ENCODE peak calls at places on chromosomes 11 and 22, in five cellular contexts. O, B, A, Y and F are unnamed samples.

GRCh38 chr11:69588270-69588669 is 52.7 kb upstream of the CCND1 start:
- DNase-seq in O (no peak), B (no peak), A (no peak), Y (no peak), F (no peak)

GRCh38 chr22:26576026-26576680 is 13.8 kb downstream of the TPST2 start:
- DNase-seq in O (no peak), B (no peak), A (no peak), Y (no peak), F (no peak)

GRCh38 chr11:4076774-4077173 is 17.8 kb upstream of the RRM1 start:
- DNase-seq in O (no peak), B (no peak), A (no peak), Y (no peak), F (no peak)

GRCh38 chr11:6455070-6455469 is 14.3 kb upstream of the HPX start:
- DNase-seq in O (no peak), B (no peak), A (no peak), Y (no peak), F (no peak)

GRCh38 chr22:37639771-37640590 is 512 bp downstream of the SH3BP1 start:
- DNase-seq in O (no peak), B (no peak), A (peak), Y (no peak), F (no peak)

GRCh38 chr11:46363455-46363920 is 16.2 kb downstream of the DGKZ start:
- DNase-seq in O (no peak), B (no peak), A (no peak), Y (peak), F (no peak)

GRCh38 chr11:111006207-111006606 is 239.3 kb upstream of the POU2AF2 start:
- DNase-seq in O (no peak), B (no peak), A (no peak), Y (no peak), F (no peak)

GRCh38 chr11:64264371-64264852 is 13.1 kb downstream of the PLCB3 start:
- DNase-seq in O (no peak), B (no peak), A (no peak), Y (no peak), F (no peak)

GRCh38 chr11:21278840-21279239 is 609.5 kb downstream of the NELL1 start:
- DNase-seq in O (no peak), B (no peak), A (no peak), Y (no peak), F (no peak)

GRCh38 chr11:68314203-68314885 is 2.0 kb downstream of the LRP5 start:
- DNase-seq in O (no peak), B (no peak), A (no peak), Y (no peak), F (no peak)

GRCh38 chr11:67642490-67643120 is 3.0 kb upstream of the TBX10 start:
- DNase-seq in O (no peak), B (no peak), A (no peak), Y (no peak), F (no peak)

GRCh38 chr11:100785148-100785983 is 98.3 kb downstream of the ARHGAP42 start:
- DNase-seq in O (no peak), B (no peak), A (no peak), Y (no peak), F (no peak)

GRCh38 chr22:27697888-27698287 is 103.7 kb downstream of the MN1 start:
- DNase-seq in O (no peak), B (no peak), A (no peak), Y (peak), F (no peak)

GRCh38 chr11:104154296-104154695 is 9.7 kb downstream of the PDGFD start:
- DNase-seq in O (no peak), B (no peak), A (no peak), Y (no peak), F (no peak)

GRCh38 chr11:126602349-126602940 is 247.0 kb downstream of the ST3GAL4 start:
- DNase-seq in O (no peak), B (no peak), A (no peak), Y (no peak), F (no peak)

GRCh38 chr11:112174789-112175595 is at the start of gene BCO2:
- DNase-seq in O (peak), B (peak), A (peak), Y (peak), F (no peak)

GRCh38 chr11:103773059-103773458 is 263.4 kb upstream of the DDI1 start:
- DNase-seq in O (no peak), B (no peak), A (no peak), Y (no peak), F (no peak)

GRCh38 chr11:100930185-100930778 is 199.3 kb downstream of the PGR start:
- DNase-seq in O (no peak), B (no peak), A (peak), Y (no peak), F (peak)

GRCh38 chr22:36911887-36912661 is 1.4 kb upstream of the CSF2RB start:
- DNase-seq in O (no peak), B (no peak), A (no peak), Y (no peak), F (no peak)

GRCh38 chr11:93983542-93984204 is 37.5 kb upstream of the HEPHL1 start:
- DNase-seq in O (no peak), B (no peak), A (no peak), Y (no peak), F (no peak)

GRCh38 chr11:73350908-73351636 is 25.1 kb upstream of the RELT start:
- DNase-seq in O (peak), B (peak), A (peak), Y (no peak), F (peak)

GRCh38 chr11:82895437-82896091 is 4.7 kb downstream of the PRCP start:
- DNase-seq in O (no peak), B (no peak), A (peak), Y (no peak), F (no peak)

GRCh38 chr22:24592846-24593809 is at the start of gene LRRC75B:
- DNase-seq in O (peak), B (peak), A (peak), Y (peak), F (peak)

GRCh38 chr11:120386774-120387371 is 50.7 kb downstream of the ARHGEF12 start:
- DNase-seq in O (no peak), B (no peak), A (no peak), Y (no peak), F (no peak)

GRCh38 chr11:5233268-5233667 is 1.0 kb downstream of the HBD start:
- DNase-seq in O (no peak), B (no peak), A (no peak), Y (no peak), F (no peak)

GRCh38 chr11:69601346-69601975 is 39.5 kb upstream of the CCND1 start:
- DNase-seq in O (no peak), B (no peak), A (no peak), Y (no peak), F (no peak)

GRCh38 chr11:120030411-120030810 is 107.5 kb downstream of the TRIM29 start:
- DNase-seq in O (no peak), B (no peak), A (no peak), Y (no peak), F (no peak)

GRCh38 chr11:94948070-94948617 is 25.2 kb downstream of the CWC15 start:
- DNase-seq in O (no peak), B (no peak), A (no peak), Y (no peak), F (no peak)

GRCh38 chr11:118619444-118620205 is 12.2 kb downstream of the PHLDB1 start:
- DNase-seq in O (peak), B (no peak), A (no peak), Y (peak), F (no peak)

DNA sequence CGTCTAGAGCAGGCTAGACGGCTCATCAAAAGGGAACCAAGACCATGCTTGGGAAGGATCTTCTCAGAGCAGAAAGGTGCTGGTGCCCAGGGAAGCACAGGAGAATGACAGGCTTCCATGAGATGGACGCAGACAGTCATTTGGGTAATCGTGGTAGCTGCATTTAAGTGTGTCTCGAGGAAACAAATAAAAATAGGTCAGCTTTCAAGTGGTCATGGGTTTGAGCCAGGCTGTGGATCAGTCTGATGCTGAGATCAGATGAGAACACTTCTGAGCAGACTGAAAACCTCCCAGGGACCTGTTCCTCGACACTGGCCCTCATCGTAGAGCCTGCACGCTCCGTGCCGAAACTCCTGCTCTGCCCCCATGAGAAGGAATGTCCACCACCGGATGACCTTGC is 4.7 kb downstream of the CARS1 start:
- DNase-seq in O (no peak), B (no peak), A (no peak), Y (no peak), F (no peak)
- TF ChIP-seq CTCF in O (no peak), B (no peak), A (no peak), Y (no peak), F (no peak)

GRCh38 chr11:134500621-134501020 is 88.6 kb upstream of the B3GAT1 start:
- DNase-seq in O (no peak), B (no peak), A (no peak), Y (no peak), F (no peak)
- TF ChIP-seq CTCF in O (no peak), B (no peak), A (no peak), Y (no peak), F (no peak)

GRCh38 chr11:70790671-70791300 is 392.5 kb downstream of the CTTN start:
- DNase-seq in O (no peak), B (no peak), A (no peak), Y (no peak), F (no peak)
- TF ChIP-seq CTCF in O (no peak), B (no peak), A (no peak), Y (no peak), F (no peak)

GRCh38 chr11:75270896-75271415 is 30.4 kb downstream of the TPBGL start:
- DNase-seq in O (no peak), B (no peak), A (peak), Y (no peak), F (no peak)
- TF ChIP-seq CTCF in O (no peak), B (no peak), A (peak), Y (no peak), F (peak)